ENCODE peak calls at places on chromosome 1, in ten cellular contexts. A is AG08395; O is Ammon's horn; R is activated naive CD8-positive, alpha-beta T cell treated with anti-CD3 and anti-CD28 coated beads, Interleukin-2, amount 50 U/mL, for 24 hours; V is activated T-helper 9 cell treated with anti-CD3 and anti-CD28 coated beads, Interleukin-2, amount 50 U/mL, for 16 hours; X is heart right ventricle; L is Caco-2; Z is progenitor cell of endocrine pancreas; C is thoracic aorta; U is NCI-H1417 treated with DMSO at 0.1 percent for 48 hours. W is an unnamed sample.

GRCh38 chr1:153470707-153471106 is 10.3 kb upstream of the S100A7 start:
- DNase-seq in A (no peak), O (no peak), R (no peak), V (no peak), X (no peak), L (no peak), Z (no peak), C (no peak), U (no peak), W (no peak)

GRCh38 chr1:68225781-68226180 is 6.5 kb downstream of the WLS start:
- DNase-seq in A (no peak), O (no peak), R (no peak), V (no peak), X (no peak), L (no peak), Z (no peak), C (no peak), U (no peak), W (no peak)

GRCh38 chr1:12629521-12629956 is 11.5 kb upstream of the DHRS3 start:
- DNase-seq in A (no peak), O (no peak), R (no peak), V (no peak), X (no peak), L (no peak), Z (no peak), C (no peak), U (no peak), W (peak)

GRCh38 chr1:52368383-52369172 is 2.6 kb upstream of the CC2D1B start:
- DNase-seq in A (peak), O (peak), R (peak), V (peak), X (peak), L (peak), Z (peak), C (no peak), U (no peak), W (peak)

GRCh38 chr1:221172836-221173235 is 293.6 kb downstream of the HLX start:
- DNase-seq in A (no peak), O (no peak), R (no peak), V (no peak), X (no peak), L (no peak), Z (no peak), C (no peak), U (no peak), W (no peak)

GRCh38 chr1:19735419-19736127 is 64.1 kb downstream of the TMCO4 start:
- DNase-seq in A (peak), O (peak), R (no peak), V (no peak), X (peak), L (no peak), Z (no peak), C (peak), U (no peak), W (no peak)

GRCh38 chr1:75430526-75430925 is 180.4 kb downstream of the SLC44A5 start:
- DNase-seq in A (no peak), O (no peak), R (no peak), V (no peak), X (no peak), L (no peak), Z (no peak), C (no peak), U (no peak), W (no peak)

GRCh38 chr1:117607471-117607870 is 1.6 kb downstream of the TENT5C start:
- DNase-seq in A (no peak), O (no peak), R (peak), V (peak), X (no peak), L (no peak), Z (no peak), C (no peak), U (no peak), W (no peak)

GRCh38 chr1:206541236-206541833 is 34.0 kb downstream of the RASSF5 start:
- DNase-seq in A (no peak), O (no peak), R (no peak), V (no peak), X (no peak), L (no peak), Z (no peak), C (no peak), U (no peak), W (no peak)

GRCh38 chr1:234950598-234950997 is 178.0 kb downstream of the TOMM20 start:
- DNase-seq in A (no peak), O (no peak), R (no peak), V (no peak), X (no peak), L (no peak), Z (no peak), C (no peak), U (no peak), W (no peak)

GRCh38 chr1:196655037-196655436 is 3.2 kb downstream of the CFH start:
- DNase-seq in A (no peak), O (no peak), R (no peak), V (no peak), X (no peak), L (no peak), Z (no peak), C (no peak), U (no peak), W (no peak)

GRCh38 chr1:160777486-160778089 is 18.4 kb upstream of the LY9 start:
- DNase-seq in A (no peak), O (no peak), R (peak), V (no peak), X (no peak), L (peak), Z (no peak), C (no peak), U (no peak), W (peak)

GRCh38 chr1:165162671-165163241 is 193.8 kb downstream of the LMX1A start:
- DNase-seq in A (no peak), O (peak), R (no peak), V (no peak), X (no peak), L (no peak), Z (peak), C (no peak), U (no peak), W (peak)

GRCh38 chr1:108831225-108831624 is 25.7 kb downstream of the AKNAD1 start:
- DNase-seq in A (peak), O (no peak), R (no peak), V (no peak), X (no peak), L (no peak), Z (no peak), C (no peak), U (no peak), W (no peak)

GRCh38 chr1:158019177-158019868 is 25.9 kb downstream of the KIRREL1 start:
- DNase-seq in A (peak), O (no peak), R (no peak), V (no peak), X (peak), L (peak), Z (no peak), C (no peak), U (no peak), W (peak)

GRCh38 chr1:188668083-188668482 is 1809.6 kb downstream of the BRINP3 start:
- DNase-seq in A (no peak), O (no peak), R (no peak), V (no peak), X (no peak), L (no peak), Z (no peak), C (no peak), U (no peak), W (peak)

GRCh38 chr1:3584915-3585314 is 26.4 kb downstream of the MEGF6 start:
- DNase-seq in A (no peak), O (no peak), R (no peak), V (peak), X (no peak), L (no peak), Z (no peak), C (no peak), U (no peak), W (no peak)

GRCh38 chr1:9996624-9997582 is at the start of gene RBP7:
- DNase-seq in A (no peak), O (no peak), R (peak), V (no peak), X (peak), L (peak), Z (peak), C (no peak), U (no peak), W (peak)